ENCODE peak calls at places on chromosomes 7 and 10, in six cellular contexts. U is dorsolateral prefrontal cortex, W is thoracic aorta, S is A549, I is AG09309, F is A673. Y is an unnamed sample.

GRCh38 chr10:11270135-11270857 is 252.6 kb downstream of the CELF2 start:
- DNase-seq in U (peak), W (no peak), S (peak), I (no peak), F (peak), Y (no peak)

GRCh38 chr7:117808273-117808868 is 64.9 kb downstream of the CTTNBP2 start:
- DNase-seq in U (no peak), W (peak), S (no peak), I (no peak), F (peak), Y (no peak)

GRCh38 chr7:5139998-5140397 is 50.0 kb upstream of the WIPI2 start:
- DNase-seq in U (peak), W (no peak), S (peak), I (no peak), F (peak), Y (no peak)

GRCh38 chr10:101216631-101217425 is 12.4 kb downstream of the LBX1 start:
- DNase-seq in U (no peak), W (no peak), S (no peak), I (no peak), F (no peak), Y (no peak)

GRCh38 chr10:122147731-122148130 is 123.4 kb upstream of the BTBD16 start:
- DNase-seq in U (no peak), W (no peak), S (no peak), I (no peak), F (no peak), Y (no peak)

GRCh38 chr7:131226116-131226562 is 101.5 kb upstream of the MKLN1 start:
- DNase-seq in U (no peak), W (no peak), S (peak), I (no peak), F (no peak), Y (peak)

GRCh38 chr7:156892086-156892800 is 740 bp downstream of the LMBR1 start:
- DNase-seq in U (no peak), W (no peak), S (peak), I (no peak), F (peak), Y (no peak)

GRCh38 chr7:34330308-34330707 is 327.7 kb upstream of the NPSR1 start:
- DNase-seq in U (no peak), W (no peak), S (no peak), I (no peak), F (no peak), Y (no peak)

GRCh38 chr7:155999631-156000489 is 187.6 kb upstream of the SHH start:
- DNase-seq in U (no peak), W (no peak), S (no peak), I (no peak), F (no peak), Y (no peak)

GRCh38 chr10:46282460-46283216 is 4.2 kb upstream of the ANTXRL start:
- DNase-seq in U (peak), W (peak), S (peak), I (no peak), F (peak), Y (no peak)

GRCh38 chr10:29408847-29409240 is 120.0 kb downstream of the LYZL1 start:
- DNase-seq in U (no peak), W (no peak), S (no peak), I (no peak), F (no peak), Y (no peak)

GRCh38 chr10:29657719-29658274 is 23.0 kb upstream of the SVIL start:
- DNase-seq in U (no peak), W (no peak), S (no peak), I (no peak), F (peak), Y (no peak)

GRCh38 chr10:102280397-102281015 is 35.2 kb downstream of the GBF1 start:
- DNase-seq in U (no peak), W (no peak), S (no peak), I (no peak), F (peak), Y (no peak)

GRCh38 chr10:370222-370825 is 235.1 kb downstream of the ZMYND11 start:
- DNase-seq in U (no peak), W (no peak), S (no peak), I (no peak), F (no peak), Y (no peak)

GRCh38 chr7:145696071-145696470 is 420.5 kb upstream of the CNTNAP2 start:
- DNase-seq in U (no peak), W (no peak), S (no peak), I (no peak), F (no peak), Y (no peak)

GRCh38 chr7:143884978-143885559 is 16.9 kb downstream of the TCAF1 start:
- DNase-seq in U (peak), W (no peak), S (no peak), I (no peak), F (peak), Y (no peak)

GRCh38 chr7:120695848-120696247 is 162.1 kb downstream of the TSPAN12 start:
- DNase-seq in U (no peak), W (no peak), S (no peak), I (no peak), F (peak), Y (no peak)

GRCh38 chr10:80272793-80273522 is 16.5 kb downstream of the MAT1A start:
- DNase-seq in U (no peak), W (no peak), S (peak), I (no peak), F (no peak), Y (no peak)

GRCh38 chr10:8138471-8138870 is 84.0 kb downstream of the GATA3 start:
- DNase-seq in U (no peak), W (no peak), S (no peak), I (peak), F (peak), Y (no peak)

GRCh38 chr10:129707406-129708388 is 240.7 kb downstream of the MGMT start:
- DNase-seq in U (no peak), W (no peak), S (no peak), I (no peak), F (no peak), Y (no peak)

GRCh38 chr10:102322914-102323313 is 72.6 kb upstream of the NFKB2 start:
- DNase-seq in U (no peak), W (no peak), S (no peak), I (no peak), F (no peak), Y (no peak)

GRCh38 chr7:16034353-16034752 is 347.9 kb upstream of the MEOX2 start:
- DNase-seq in U (no peak), W (no peak), S (no peak), I (no peak), F (no peak), Y (no peak)

DNA sequence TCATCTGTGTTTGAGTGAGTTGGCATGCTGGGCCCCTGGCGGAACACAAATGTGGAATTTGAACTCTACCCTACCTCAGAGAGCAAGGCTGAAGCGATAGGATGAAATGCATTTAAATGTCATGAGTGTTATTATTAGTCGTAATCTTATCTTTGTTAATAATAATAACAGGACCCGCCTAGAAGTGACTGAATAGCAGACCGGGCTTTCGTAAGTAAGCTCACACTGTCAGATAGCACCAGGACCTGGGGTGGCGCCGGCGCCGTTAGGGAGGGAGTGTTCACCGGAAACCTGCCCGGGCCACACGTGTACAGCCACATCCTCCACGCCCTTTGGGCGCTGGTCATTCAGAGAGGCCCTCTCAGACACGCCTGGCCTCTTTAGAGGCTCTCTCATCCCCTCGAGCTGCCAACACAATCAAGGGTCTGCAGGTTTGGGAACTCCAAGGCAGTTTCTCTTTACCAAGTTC is 63.6 kb downstream of the GRK5 start:
- DNase-seq in U (no peak), W (peak), S (peak), I (no peak), F (no peak), Y (no peak)
- H3K4me3 ChIP-seq in U (no peak), W (peak), S (peak), I (no peak), F (no peak), Y (no peak)

GRCh38 chr10:117143424-117143823 is 5.4 kb upstream of the VAX1 start:
- DNase-seq in U (no peak), W (no peak), S (no peak), I (no peak), F (no peak), Y (no peak)
- H3K4me3 ChIP-seq in U (no peak), W (no peak), S (no peak), I (no peak), F (no peak), Y (no peak)

DNA sequence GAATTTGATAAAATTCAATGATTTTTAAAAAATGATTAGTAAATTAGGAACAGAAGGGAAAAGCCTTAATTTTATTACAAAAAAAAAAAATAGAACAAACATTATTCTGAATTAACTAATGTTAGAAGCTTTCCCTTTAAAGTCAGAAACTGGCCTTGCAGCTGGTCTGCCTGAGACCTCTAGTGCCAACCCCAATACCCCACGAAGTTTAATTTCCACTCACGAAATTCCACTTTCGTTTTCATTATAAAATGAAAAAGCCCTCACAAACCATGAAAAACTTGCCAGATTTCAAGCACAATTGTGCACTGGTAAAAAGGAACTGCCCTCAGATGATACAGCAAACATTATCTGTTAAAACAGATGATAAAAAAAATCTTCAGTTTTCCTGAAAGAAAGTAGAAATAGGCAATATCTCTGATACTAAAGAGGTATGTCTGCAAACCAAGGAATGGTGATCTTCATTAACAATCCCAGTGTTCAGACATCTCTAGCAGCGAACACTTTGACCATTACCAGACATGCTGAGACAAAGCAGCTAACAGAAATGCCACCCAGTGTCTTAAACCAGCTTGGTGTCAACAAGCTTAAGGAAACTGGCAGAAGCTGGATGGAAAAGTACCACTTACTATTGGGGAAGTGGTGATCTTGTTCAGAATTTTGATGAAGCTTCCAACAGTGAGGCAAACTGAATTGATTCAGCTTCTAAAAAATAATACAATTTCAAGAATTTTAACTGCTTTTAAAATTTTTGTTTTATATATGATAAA is 80.2 kb downstream of the PALS2 start:
- DNase-seq in U (no peak), W (no peak), S (peak), I (no peak), F (peak), Y (no peak)
- H3K4me3 ChIP-seq in U (peak), W (peak), S (no peak), I (peak), F (peak), Y (no peak)

DNA sequence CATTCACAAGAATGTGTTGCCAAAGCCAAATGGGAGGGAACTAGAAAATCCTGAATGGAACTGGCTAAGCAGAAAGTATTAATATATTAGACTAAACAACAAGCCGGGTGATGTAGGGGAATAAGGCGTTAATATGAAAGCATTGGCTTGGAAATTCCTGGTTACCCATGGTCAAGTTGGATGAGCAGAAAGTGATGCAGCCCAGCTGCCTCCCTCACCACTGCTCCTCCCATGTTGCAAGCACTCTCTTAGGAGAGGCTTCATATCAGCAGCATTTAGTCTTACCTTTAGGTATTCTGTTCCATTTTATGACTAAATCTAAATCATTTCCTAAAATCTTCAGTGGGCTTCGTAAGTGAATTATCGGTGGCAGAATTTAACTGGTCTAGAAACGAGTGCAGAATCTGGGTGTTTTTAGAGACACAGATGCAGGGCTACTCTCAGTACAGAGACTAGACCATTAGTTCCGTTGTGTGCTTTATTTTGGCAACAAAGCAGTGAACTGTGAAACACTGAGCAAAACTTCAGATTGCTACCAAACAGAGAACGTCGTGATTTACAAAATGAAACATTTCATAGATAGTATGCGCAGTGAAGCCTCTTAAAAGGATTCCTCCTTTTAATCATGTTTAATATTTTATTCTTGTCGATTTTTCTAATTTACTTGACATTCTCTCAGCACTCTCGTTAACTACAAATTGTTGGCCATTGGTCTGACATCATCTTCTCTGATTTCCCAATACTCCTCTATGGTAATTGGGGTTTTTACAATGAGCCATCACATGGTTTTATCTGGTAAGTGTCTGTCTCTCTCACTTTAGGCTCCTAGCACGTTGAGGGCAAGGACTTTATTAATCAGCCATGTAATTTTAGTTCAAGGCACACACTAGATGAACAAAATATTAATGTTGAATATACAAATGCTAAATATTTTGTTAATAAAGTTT is 22.0 kb upstream of the HGF start:
- DNase-seq in U (no peak), W (no peak), S (no peak), I (no peak), F (no peak), Y (no peak)
- H3K4me3 ChIP-seq in U (no peak), W (peak), S (no peak), I (no peak), F (no peak), Y (no peak)

DNA sequence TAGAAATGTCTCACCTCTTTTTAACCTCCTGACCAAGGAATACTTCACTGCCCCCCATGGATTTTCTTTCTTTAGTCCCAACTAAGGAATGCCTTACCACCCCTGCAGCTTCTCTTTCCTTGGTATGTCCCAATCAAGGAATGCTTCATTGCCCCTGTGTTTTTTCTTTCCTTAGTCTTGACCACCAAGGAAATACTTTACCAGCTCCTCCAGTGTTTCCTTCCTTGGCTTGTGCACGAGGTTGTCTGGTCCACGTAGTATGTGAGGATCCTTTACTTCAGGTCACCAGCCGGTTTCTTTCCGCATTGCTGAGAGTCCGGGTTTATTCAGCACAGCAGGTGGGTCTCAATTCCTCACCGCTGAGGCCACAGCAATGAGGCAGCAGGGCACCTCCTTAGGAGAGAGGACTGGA is 59.3 kb downstream of the CYP2C9 start:
- DNase-seq in U (no peak), W (no peak), S (no peak), I (no peak), F (no peak), Y (no peak)
- H3K4me3 ChIP-seq in U (no peak), W (no peak), S (no peak), I (no peak), F (no peak), Y (no peak)

GRCh38 chr10:10164845-10165244 is 852.8 kb upstream of the CELF2 start:
- DNase-seq in U (no peak), W (no peak), S (no peak), I (no peak), F (no peak), Y (no peak)

GRCh38 chr10:10160821-10161312 is 856.8 kb upstream of the CELF2 start:
- DNase-seq in U (peak), W (no peak), S (no peak), I (no peak), F (no peak), Y (no peak)

DNA sequence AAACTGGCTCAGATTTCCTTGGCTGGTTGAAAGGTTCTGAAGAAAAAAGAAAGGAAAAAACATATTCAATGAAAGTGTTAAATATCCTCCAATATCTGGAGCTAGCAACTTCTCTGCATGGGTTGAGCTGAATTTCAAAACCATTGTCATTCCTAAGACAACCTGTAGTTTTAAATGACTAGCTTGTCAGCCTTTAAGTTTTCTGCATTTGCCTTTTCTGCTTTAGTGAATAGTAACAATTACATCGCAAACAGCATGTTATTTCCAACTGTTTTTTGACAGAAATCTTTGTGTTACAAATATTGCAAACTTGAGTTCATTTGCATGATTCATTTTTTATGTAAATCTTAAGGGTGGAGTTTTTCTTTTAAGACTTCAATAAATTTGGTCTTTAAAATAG is 852.3 kb upstream of the CELF2 start:
- DNase-seq in U (no peak), W (no peak), S (no peak), I (no peak), F (no peak), Y (no peak)
- H3K4me3 ChIP-seq in U (no peak), W (no peak), S (no peak), I (no peak), F (no peak), Y (no peak)

GRCh38 chr7:47153076-47153475 is 428.8 kb downstream of the TNS3 start:
- DNase-seq in U (no peak), W (no peak), S (peak), I (peak), F (peak), Y (no peak)
- H3K4me3 ChIP-seq in U (no peak), W (no peak), S (no peak), I (no peak), F (no peak), Y (no peak)

DNA sequence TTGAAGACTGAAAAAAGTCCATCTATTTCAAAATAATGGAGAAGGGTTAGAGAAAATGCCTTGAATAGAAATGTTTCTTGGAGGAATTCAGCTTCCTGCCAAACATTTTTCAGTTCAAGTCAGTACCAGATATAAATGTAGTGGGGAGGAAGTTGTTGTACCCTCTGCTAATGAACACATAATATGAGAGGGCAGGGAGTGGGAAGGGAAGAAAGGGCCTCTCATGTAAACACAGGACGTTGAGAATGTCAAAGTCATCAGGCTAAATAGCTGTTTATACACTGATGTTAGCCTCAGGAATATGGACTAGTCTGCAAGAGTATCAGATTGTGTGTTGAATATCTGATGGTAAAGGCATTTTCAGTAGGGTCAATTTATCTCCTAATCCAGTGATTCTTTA is 37.0 kb downstream of the GPR37 start:
- DNase-seq in U (no peak), W (no peak), S (no peak), I (no peak), F (no peak), Y (no peak)
- H3K4me3 ChIP-seq in U (no peak), W (no peak), S (no peak), I (no peak), F (no peak), Y (no peak)

Y was measured in SK-N-MC.